ENCODE peak calls at places on chromosomes 12 and 14, in five cellular contexts. B is HCT116, K is endothelial cell, X is WTC11, Z is neural crest cell. U is an unnamed sample.

GRCh38 chr14:46985529-46986137 is 334.1 kb upstream of the RPL10L start:
- DNase-seq in B (no peak), K (no peak), X (no peak), Z (no peak), U (no peak)

GRCh38 chr14:83992857-83993256 is 1537.1 kb upstream of the FLRT2 start:
- DNase-seq in B (no peak), K (no peak), X (no peak), Z (no peak), U (no peak)

GRCh38 chr12:69368171-69368570 is 8.6 kb downstream of the YEATS4 start:
- DNase-seq in B (no peak), K (no peak), X (no peak), Z (no peak), U (no peak)

GRCh38 chr12:107277850-107278249 is 184.5 kb upstream of the CRY1 start:
- DNase-seq in B (no peak), K (no peak), X (no peak), Z (no peak), U (no peak)

GRCh38 chr12:107320929-107321618 is 227.7 kb upstream of the CRY1 start:
- DNase-seq in B (no peak), K (peak; percentile 14), X (peak; percentile 61), Z (peak; percentile 8), U (peak; percentile 31)

GRCh38 chr12:65208957-65209654 is 39.7 kb downstream of the LEMD3 start:
- DNase-seq in B (no peak), K (no peak), X (no peak), Z (no peak), U (no peak)

GRCh38 chr12:42946776-42947435 is 357.4 kb upstream of the PRICKLE1 start:
- DNase-seq in B (no peak), K (no peak), X (no peak), Z (no peak), U (no peak)

GRCh38 chr12:69903548-69903947 is 78.5 kb downstream of the MYRFL start:
- DNase-seq in B (no peak), K (no peak), X (no peak), Z (no peak), U (no peak)

GRCh38 chr14:33737446-33737845 is 213.4 kb downstream of the EGLN3 start:
- DNase-seq in B (no peak), K (no peak), X (no peak), Z (no peak), U (no peak)

GRCh38 chr14:92403981-92404380 is 81.0 kb downstream of the SLC24A4 start:
- DNase-seq in B (no peak), K (no peak), X (no peak), Z (no peak), U (no peak)

GRCh38 chr14:29773990-29774389 is 153.7 kb downstream of the PRKD1 start:
- DNase-seq in B (no peak), K (no peak), X (no peak), Z (no peak), U (no peak)

GRCh38 chr12:75087656-75088055 is 122.0 kb downstream of the KCNC2 start:
- DNase-seq in B (peak; percentile 13), K (peak; percentile 5), X (no peak), Z (no peak), U (peak; percentile 11)

GRCh38 chr12:96720363-96720705 is 186.7 kb upstream of the NEDD1 start:
- DNase-seq in B (no peak), K (no peak), X (peak; percentile 43), Z (no peak), U (peak; percentile 22)
- TF ChIP-seq CTCF in B (peak; percentile 22), K (no peak), X (no peak), Z (peak; percentile 19), U (no peak)

GRCh38 chr12:116067892-116068291 is 209.6 kb downstream of the MED13L start:
- DNase-seq in B (no peak), K (no peak), X (no peak), Z (no peak), U (no peak)

GRCh38 chr12:116068853-116069252 is 208.6 kb downstream of the MED13L start:
- DNase-seq in B (no peak), K (no peak), X (no peak), Z (no peak), U (no peak)

GRCh38 chr12:116070420-116070819 is 207.1 kb downstream of the MED13L start:
- DNase-seq in B (no peak), K (no peak), X (no peak), Z (no peak), U (no peak)

GRCh38 chr12:116068371-116068770 is 209.1 kb downstream of the MED13L start:
- DNase-seq in B (no peak), K (no peak), X (no peak), Z (no peak), U (no peak)

GRCh38 chr12:116069943-116070342 is 207.6 kb downstream of the MED13L start:
- DNase-seq in B (no peak), K (no peak), X (no peak), Z (no peak), U (no peak)
- TF ChIP-seq CTCF in B (no peak), K (no peak), X (no peak), Z (no peak), U (no peak)

DNA sequence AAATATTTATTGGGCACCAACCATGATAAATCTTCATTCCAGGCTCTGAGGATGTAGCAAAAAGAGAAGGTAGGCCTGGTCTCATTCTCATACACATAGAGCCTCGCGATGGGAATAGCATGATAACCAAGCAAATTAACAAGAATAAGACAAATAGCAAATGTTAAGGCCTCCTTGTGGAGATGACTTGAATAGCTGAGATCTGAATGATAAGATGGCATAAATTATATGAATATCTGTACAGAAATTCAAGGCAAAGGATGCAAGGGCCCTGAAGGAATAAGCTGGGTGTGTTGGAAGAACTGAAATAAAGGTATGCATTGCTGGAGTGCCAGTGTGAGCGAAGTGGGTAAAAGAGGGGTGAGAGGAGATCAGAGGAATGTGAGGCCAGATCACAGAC is 114.8 kb downstream of the ALX1 start:
- DNase-seq in B (no peak), K (no peak), X (no peak), Z (no peak), U (no peak)
- TF ChIP-seq CTCF in B (peak; percentile 25), K (no peak), X (no peak), Z (no peak), U (no peak)

DNA sequence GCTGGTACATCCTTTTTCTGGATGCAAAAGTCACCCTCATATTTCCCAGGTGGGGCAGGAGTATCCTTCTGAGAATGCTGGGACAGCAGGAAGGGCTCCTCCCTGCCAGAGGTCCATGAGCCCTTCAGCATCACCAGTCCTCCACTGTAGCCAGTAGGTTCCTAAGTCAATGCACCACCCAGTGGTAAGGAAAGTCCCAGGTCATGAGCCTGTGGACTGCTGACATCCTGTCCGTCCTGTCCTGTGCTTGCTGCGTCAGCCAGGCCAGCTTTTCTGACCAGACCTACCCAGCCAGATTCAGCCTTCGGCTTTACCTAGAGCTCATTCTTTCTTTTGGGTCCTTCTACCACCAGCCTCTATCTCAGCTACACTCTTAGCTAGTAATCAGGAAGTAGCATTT is 23.0 kb upstream of the ACTN1 start:
- DNase-seq in B (no peak), K (peak; percentile 8), X (peak; percentile 27), Z (no peak), U (no peak)
- TF ChIP-seq CTCF in B (peak; percentile 27), K (no peak), X (no peak), Z (peak; percentile 20), U (no peak)

DNA sequence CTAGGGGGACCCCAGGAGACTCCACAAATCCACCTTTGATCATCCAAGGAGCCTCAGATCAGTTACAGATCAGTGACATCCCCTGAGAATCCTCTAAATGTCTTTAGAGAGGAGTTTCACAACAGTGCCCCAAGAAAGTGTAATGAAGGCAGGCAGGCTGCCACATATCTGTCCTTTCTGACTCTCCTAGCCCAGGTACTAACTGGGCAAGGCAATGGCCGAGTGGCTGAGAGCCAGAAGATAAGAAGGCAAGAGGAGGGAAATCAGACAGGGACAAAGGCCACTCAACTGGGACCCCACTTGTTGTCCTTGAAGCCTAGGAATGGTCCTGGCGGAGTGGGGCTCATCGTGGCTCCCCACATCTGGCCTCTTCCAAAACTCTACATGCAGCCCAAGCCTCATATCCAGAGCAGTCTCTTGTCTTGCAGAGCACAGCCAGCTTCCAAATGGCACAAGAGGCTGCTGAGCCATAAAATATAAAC is 11.6 kb downstream of the ACTN1 start:
- DNase-seq in B (no peak), K (no peak), X (no peak), Z (no peak), U (no peak)
- TF ChIP-seq CTCF in B (no peak), K (no peak), X (no peak), Z (no peak), U (no peak)

GRCh38 chr12:63403256-63403655 is 252.3 kb upstream of the AVPR1A start:
- DNase-seq in B (no peak), K (no peak), X (no peak), Z (no peak), U (no peak)
- TF ChIP-seq CTCF in B (no peak), K (no peak), X (no peak), Z (no peak), U (no peak)

GRCh38 chr12:57005980-57006808 is at the start of gene ZBTB39:
- DNase-seq in B (peak; percentile 16), K (peak; percentile 84), X (peak; percentile 63), Z (peak; percentile 59), U (peak; percentile 82)
- TF ChIP-seq CTCF in B (peak; percentile 60), K (peak; percentile 59), X (no peak), Z (peak; percentile 64), U (peak; percentile 45)

U was measured in glutamatergic neuron.